ENCODE peak calls at places on chromosomes 16 and 17, in four cellular contexts. B is heart right ventricle, I is tibial artery, O is cardiac fibroblast. F is an unnamed sample.

GRCh38 chr17:7141824-7142223 is 27.2 kb upstream of the ASGR2 start:
- DNase-seq in B (no peak), I (no peak), O (no peak), F (no peak)

GRCh38 chr17:51909971-51910370 is 248.5 kb downstream of the CA10 start:
- DNase-seq in B (no peak), I (no peak), O (no peak), F (no peak)

GRCh38 chr17:41797377-41797776 is 10.9 kb upstream of the JUP start:
- DNase-seq in B (no peak), I (no peak), O (no peak), F (no peak)

GRCh38 chr16:54473201-54473993 is 186.8 kb upstream of the IRX3 start:
- DNase-seq in B (no peak), I (no peak), O (peak; percentile 23), F (no peak)

GRCh38 chr17:21313320-21313719 is 28.8 kb downstream of the MAP2K3 start:
- DNase-seq in B (no peak), I (peak; percentile 54), O (no peak), F (no peak)

GRCh38 chr16:1454561-1454960 is 10.2 kb upstream of the CCDC154 start:
- DNase-seq in B (no peak), I (no peak), O (no peak), F (no peak)

GRCh38 chr17:33982872-33983271 is 272.2 kb upstream of the CCL2 start:
- DNase-seq in B (no peak), I (no peak), O (no peak), F (no peak)

GRCh38 chr17:73770115-73770848 is 126.0 kb upstream of the SDK2 start:
- DNase-seq in B (peak; percentile 84), I (peak; percentile 89), O (peak; percentile 84), F (peak; percentile 79)

GRCh38 chr16:58107228-58107627 is 22.0 kb downstream of the CFAP20 start:
- DNase-seq in B (no peak), I (no peak), O (no peak), F (no peak)

GRCh38 chr17:65228287-65228686 is 91.1 kb downstream of the RGS9 start:
- DNase-seq in B (no peak), I (no peak), O (no peak), F (no peak)

DNA sequence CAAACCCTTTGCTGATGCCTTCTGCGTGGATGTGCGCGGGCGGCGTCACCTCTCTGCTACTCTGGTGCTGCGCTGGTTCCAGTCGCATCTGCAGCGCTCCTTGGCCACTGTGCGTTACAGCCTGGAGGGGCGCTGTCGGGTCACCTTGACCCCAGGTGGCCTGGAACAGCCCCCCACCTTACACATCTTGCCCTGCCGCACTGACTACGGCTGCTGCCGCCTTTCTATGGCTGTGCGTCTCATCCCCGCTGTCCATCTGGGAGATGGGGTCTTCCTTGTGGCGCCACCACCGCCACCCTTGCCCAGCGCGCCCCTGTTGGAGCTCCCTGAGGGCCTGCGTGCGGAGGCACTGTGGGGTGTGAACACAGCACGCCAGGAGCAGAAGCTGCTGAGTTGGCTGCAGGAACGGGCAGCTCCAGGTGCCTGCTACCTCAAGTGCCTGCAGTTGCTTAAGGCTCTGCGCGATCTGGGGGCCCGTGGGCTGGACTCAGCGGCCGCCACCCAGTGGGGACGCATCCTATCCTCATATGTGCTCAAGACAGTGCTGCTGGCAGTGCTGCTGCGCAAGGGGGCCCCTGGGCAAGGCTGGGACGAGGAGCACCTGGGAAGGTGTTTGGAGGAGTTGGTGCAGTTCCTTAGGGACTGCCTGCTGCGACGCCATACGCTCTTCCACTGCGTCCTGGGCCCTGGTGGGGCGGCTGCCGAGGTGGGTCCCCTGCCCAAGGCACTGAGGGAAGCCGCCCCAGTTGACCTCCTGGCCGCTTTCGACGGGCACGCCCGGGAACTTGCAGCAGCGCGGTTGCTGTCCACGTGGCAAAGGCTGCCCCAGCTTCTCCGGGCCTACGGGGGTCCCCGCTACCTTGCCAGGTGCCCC is 1.6 kb downstream of the ITPRIPL2 start:
- DNase-seq in B (peak; percentile 25), I (peak; percentile 64), O (no peak), F (no peak)
- TF ChIP-seq CTCF in B (no peak), I (no peak), O (peak; percentile 60), F (no peak)

GRCh38 chr16:73955255-73955654 is 341.4 kb upstream of the PSMD7 start:
- DNase-seq in B (no peak), I (no peak), O (no peak), F (no peak)
- TF ChIP-seq CTCF in B (no peak), I (no peak), O (no peak), F (no peak)

GRCh38 chr16:4981473-4981872 is 23.3 kb downstream of the SEC14L5 start:
- DNase-seq in B (no peak), I (no peak), O (no peak), F (no peak)

GRCh38 chr16:4982056-4982867 is 24.1 kb downstream of the SEC14L5 start:
- DNase-seq in B (peak; percentile 69), I (no peak), O (no peak), F (no peak)

GRCh38 chr16:4987580-4988374 is 29.6 kb downstream of the SEC14L5 start:
- DNase-seq in B (no peak), I (no peak), O (no peak), F (no peak)

GRCh38 chr16:4987250-4987579 is 29.1 kb downstream of the SEC14L5 start:
- DNase-seq in B (no peak), I (no peak), O (no peak), F (no peak)

GRCh38 chr16:4984174-4985000 is 26.3 kb downstream of the SEC14L5 start:
- DNase-seq in B (no peak), I (no peak), O (no peak), F (no peak)
- TF ChIP-seq CTCF in B (no peak), I (no peak), O (no peak), F (no peak)

DNA sequence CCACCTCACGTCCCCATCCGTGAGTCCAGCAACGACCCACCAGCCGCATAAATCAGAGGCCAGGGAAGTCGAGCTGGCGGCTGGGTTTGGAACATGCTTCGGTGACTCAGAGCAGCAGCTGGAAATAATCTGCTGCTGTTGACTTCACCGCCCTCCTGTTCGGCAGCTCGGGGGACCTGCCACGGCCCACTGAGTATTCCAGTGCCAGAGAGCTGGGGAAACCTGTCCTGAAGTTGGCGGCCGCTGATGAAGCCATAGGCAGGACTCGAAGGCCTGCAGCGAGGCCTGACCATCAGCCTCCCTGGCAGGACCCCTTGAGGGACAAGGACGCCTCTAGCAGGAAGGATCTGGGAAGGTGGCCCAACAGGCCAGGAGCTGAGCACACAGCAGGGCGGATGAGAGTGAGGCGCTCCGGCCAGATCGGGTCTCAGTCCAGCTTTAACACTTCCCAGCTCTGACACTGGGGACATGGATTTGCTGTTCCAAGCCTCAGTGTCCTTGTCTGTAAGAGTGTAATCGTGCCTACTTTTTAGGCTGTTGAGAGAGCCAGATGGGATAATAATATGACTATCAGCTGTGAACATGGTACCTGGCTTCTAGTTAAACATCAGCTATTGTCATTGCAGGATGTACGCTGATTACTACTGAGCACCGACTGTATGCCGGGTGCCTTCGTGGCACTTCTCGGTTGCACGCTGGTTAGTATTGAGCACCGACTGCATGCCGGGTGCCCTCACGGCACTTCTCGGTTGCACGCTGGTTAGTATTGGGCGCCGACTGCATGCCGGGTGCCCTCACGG is 50.4 kb upstream of the CIBAR2 start:
- DNase-seq in B (peak; percentile 65), I (peak; percentile 89), O (peak; percentile 81), F (peak; percentile 80)
- TF ChIP-seq CTCF in B (no peak), I (no peak), O (no peak), F (no peak)

DNA sequence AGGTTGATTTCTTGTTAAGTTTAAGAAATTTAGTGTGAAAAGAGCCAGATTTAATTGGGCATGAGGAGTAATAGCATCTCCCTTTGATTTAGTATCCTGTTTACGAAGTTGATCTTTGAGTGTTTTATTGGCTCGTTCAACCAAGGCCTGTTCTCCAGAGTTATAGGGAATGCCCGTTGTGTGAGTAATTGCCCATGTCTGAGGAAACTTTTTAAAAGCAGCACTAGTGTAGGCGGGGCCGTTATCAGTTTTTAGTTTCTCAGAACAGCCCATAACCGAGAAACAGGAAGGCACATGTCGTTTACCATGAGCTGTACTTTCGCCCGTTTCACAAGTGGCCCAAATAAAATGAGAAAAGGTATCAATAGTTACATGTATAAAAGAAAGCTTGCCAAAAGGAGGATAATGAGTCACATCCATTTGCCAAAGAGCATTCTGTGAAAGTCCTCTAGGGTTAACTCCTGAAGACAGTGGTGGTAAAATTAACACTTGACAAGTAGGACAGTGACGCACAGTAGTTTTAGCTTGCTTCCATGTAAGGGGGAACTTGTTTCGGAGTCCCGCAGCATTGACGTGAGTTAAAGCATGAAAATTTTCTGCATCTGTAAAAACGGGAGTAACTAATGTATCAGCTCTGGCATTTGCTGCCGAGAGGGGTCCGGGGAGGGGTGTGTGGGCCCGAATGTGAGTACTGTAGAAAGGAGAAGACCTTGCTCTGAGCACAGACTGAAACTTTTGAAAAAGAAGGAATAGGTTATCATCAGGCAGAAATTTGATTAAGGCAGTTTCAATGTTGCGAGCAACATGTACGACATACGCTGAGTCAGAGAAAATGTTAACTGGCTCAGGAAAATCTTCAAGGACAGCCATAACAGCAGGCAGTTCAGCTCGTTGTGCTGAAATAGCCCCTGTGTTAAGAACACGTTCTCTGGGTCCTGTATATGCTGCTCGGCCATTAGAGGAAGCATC is 18.5 kb upstream of the KCTD5 start:
- DNase-seq in B (no peak), I (no peak), O (peak; percentile 46), F (no peak)
- TF ChIP-seq CTCF in B (no peak), I (no peak), O (no peak), F (no peak)